ENCODE peak calls at places on chromosomes 3 and 15, in five cellular contexts. One of them, this sample, is unnamed.

GRCh38 chr3:46705751-46706572 is 4.8 kb downstream of the TMIE start:
- DNase-seq in psoas muscle: no peak
- DNase-seq in colonic mucosa: peak
- DNase-seq in IMR-90: peak
- DNase-seq in A549: no peak
- DNase-seq in this sample: no peak

GRCh38 chr3:28940530-28940929 is 340.3 kb upstream of the RBMS3 start:
- DNase-seq in A549: no peak
- DNase-seq in colonic mucosa: peak
- DNase-seq in IMR-90: peak
- DNase-seq in psoas muscle: no peak
- DNase-seq in this sample: peak

GRCh38 chr3:127184870-127185216 is 8.1 kb upstream of the PRR23E start:
- DNase-seq in A549: no peak
- DNase-seq in IMR-90: no peak
- DNase-seq in colonic mucosa: no peak
- DNase-seq in psoas muscle: no peak
- DNase-seq in this sample: no peak

GRCh38 chr15:43881944-43882343 is 55.1 kb downstream of the WDR76 start:
- DNase-seq in A549: no peak
- DNase-seq in psoas muscle: no peak
- DNase-seq in IMR-90: no peak
- DNase-seq in colonic mucosa: no peak
- DNase-seq in this sample: no peak

GRCh38 chr3:49807427-49808114 is 4.5 kb downstream of the INKA1 start:
- DNase-seq in A549: no peak
- DNase-seq in IMR-90: no peak
- DNase-seq in psoas muscle: no peak
- DNase-seq in colonic mucosa: no peak
- DNase-seq in this sample: no peak

GRCh38 chr3:168094877-168095610 is 680 bp downstream of the GOLIM4 start:
- DNase-seq in A549: peak
- DNase-seq in psoas muscle: peak
- DNase-seq in IMR-90: peak
- DNase-seq in colonic mucosa: peak
- DNase-seq in this sample: peak

GRCh38 chr3:53796161-53796560 is 50.1 kb downstream of the CHDH start:
- DNase-seq in colonic mucosa: peak
- DNase-seq in A549: no peak
- DNase-seq in IMR-90: no peak
- DNase-seq in psoas muscle: no peak
- DNase-seq in this sample: no peak

GRCh38 chr3:59486468-59486964 is 436.7 kb upstream of the CFAP20DC start:
- DNase-seq in A549: no peak
- DNase-seq in colonic mucosa: no peak
- DNase-seq in IMR-90: no peak
- DNase-seq in psoas muscle: no peak
- DNase-seq in this sample: no peak

GRCh38 chr3:31896643-31897433 is 84.2 kb downstream of the OSBPL10 start:
- DNase-seq in colonic mucosa: no peak
- DNase-seq in IMR-90: no peak
- DNase-seq in A549: no peak
- DNase-seq in psoas muscle: no peak
- DNase-seq in this sample: no peak

GRCh38 chr15:87508086-87508485 is 748.5 kb downstream of the NTRK3 start:
- DNase-seq in colonic mucosa: no peak
- DNase-seq in A549: no peak
- DNase-seq in IMR-90: no peak
- DNase-seq in psoas muscle: no peak
- DNase-seq in this sample: no peak

GRCh38 chr3:71060536-71060935 is 523.0 kb downstream of the FOXP1 start:
- DNase-seq in IMR-90: no peak
- DNase-seq in colonic mucosa: no peak
- DNase-seq in A549: no peak
- DNase-seq in psoas muscle: no peak
- DNase-seq in this sample: no peak

GRCh38 chr15:75030023-75030413 is 6.6 kb downstream of the PPCDC start:
- DNase-seq in psoas muscle: peak
- DNase-seq in colonic mucosa: no peak
- DNase-seq in IMR-90: peak
- DNase-seq in A549: no peak
- DNase-seq in this sample: no peak

GRCh38 chr15:79003301-79003700 is 58.5 kb upstream of the CTSH start:
- DNase-seq in colonic mucosa: no peak
- DNase-seq in psoas muscle: no peak
- DNase-seq in IMR-90: peak
- DNase-seq in A549: no peak
- DNase-seq in this sample: no peak

GRCh38 chr3:48765376-48765775 is 48.4 kb upstream of the IP6K2 start:
- DNase-seq in psoas muscle: no peak
- DNase-seq in colonic mucosa: no peak
- DNase-seq in IMR-90: no peak
- DNase-seq in A549: peak
- DNase-seq in this sample: no peak

GRCh38 chr15:87562203-87562602 is 694.3 kb downstream of the NTRK3 start:
- DNase-seq in A549: no peak
- DNase-seq in psoas muscle: no peak
- DNase-seq in IMR-90: no peak
- DNase-seq in colonic mucosa: no peak
- DNase-seq in this sample: no peak

GRCh38 chr3:36631549-36631948 is 132.8 kb downstream of the DCLK3 start:
- DNase-seq in colonic mucosa: no peak
- DNase-seq in psoas muscle: no peak
- DNase-seq in IMR-90: no peak
- DNase-seq in A549: no peak
- DNase-seq in this sample: no peak

GRCh38 chr3:41848745-41849574 is 112.9 kb downstream of the ULK4 start:
- DNase-seq in colonic mucosa: no peak
- DNase-seq in psoas muscle: no peak
- DNase-seq in IMR-90: no peak
- DNase-seq in A549: no peak
- DNase-seq in this sample: no peak

GRCh38 chr15:85840802-85841152 is 46.1 kb upstream of the KLHL25 start:
- DNase-seq in psoas muscle: no peak
- DNase-seq in IMR-90: no peak
- DNase-seq in A549: no peak
- DNase-seq in colonic mucosa: no peak
- DNase-seq in this sample: no peak
- H3K4me3 ChIP-seq in psoas muscle: peak
- H3K4me3 ChIP-seq in IMR-90: no peak
- H3K4me3 ChIP-seq in A549: no peak
- H3K4me3 ChIP-seq in colonic mucosa: peak
- H3K4me3 ChIP-seq in this sample: no peak

DNA sequence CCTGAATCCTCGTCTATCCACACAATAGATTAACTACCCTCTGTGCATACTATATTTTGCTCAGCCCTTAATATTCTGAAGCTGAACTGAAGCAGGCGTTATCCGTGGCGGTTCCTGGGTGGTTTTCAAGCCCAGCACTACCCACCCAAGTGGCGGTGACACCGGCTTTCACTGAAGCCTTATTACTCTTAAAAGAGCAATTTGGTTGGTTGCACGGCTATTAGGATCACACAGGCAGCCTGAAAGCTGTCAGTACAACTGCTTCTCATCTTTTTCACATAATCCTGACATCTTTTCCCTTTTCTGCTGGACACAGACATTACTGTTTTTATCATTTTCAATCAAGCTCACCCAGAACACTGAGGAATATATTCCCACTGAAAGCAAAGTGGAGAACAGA is 525.3 kb upstream of the ZNF717 start:
- DNase-seq in IMR-90: no peak
- DNase-seq in colonic mucosa: no peak
- DNase-seq in psoas muscle: no peak
- DNase-seq in A549: no peak
- DNase-seq in this sample: no peak
- H3K4me3 ChIP-seq in IMR-90: peak
- H3K4me3 ChIP-seq in colonic mucosa: no peak
- H3K4me3 ChIP-seq in psoas muscle: no peak
- H3K4me3 ChIP-seq in A549: no peak
- H3K4me3 ChIP-seq in this sample: no peak

GRCh38 chr3:170585008-170585936 is 603 bp downstream of the SLC7A14 start:
- DNase-seq in IMR-90: peak
- DNase-seq in colonic mucosa: no peak
- DNase-seq in psoas muscle: no peak
- DNase-seq in A549: no peak
- DNase-seq in this sample: no peak

GRCh38 chr3:170589113-170589512 is 3.2 kb upstream of the SLC7A14 start:
- DNase-seq in IMR-90: no peak
- DNase-seq in A549: no peak
- DNase-seq in colonic mucosa: no peak
- DNase-seq in psoas muscle: no peak
- DNase-seq in this sample: no peak

GRCh38 chr3:170584585-170585007 is 1.3 kb downstream of the SLC7A14 start:
- DNase-seq in colonic mucosa: peak
- DNase-seq in A549: peak
- DNase-seq in psoas muscle: peak
- DNase-seq in IMR-90: peak
- DNase-seq in this sample: peak

DNA sequence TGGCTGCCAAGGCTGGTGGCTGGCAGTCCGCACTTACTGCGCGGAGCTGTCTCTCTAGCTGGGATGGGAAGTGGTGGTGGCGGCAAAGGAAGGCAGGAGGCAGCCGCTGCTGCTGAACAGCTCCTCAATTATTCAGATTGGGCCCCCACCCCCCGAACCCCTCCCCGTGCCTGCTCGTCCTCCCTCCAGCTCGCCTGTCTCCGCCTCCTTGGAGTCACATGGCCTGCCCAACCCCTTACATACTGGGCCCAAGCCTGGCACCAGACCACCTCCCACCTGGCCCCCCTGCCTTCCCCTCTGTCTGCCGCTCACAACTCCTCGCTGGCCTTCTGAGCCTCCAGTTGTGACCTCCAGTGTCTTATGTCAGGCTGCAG is at the start of gene SLC7A14:
- DNase-seq in psoas muscle: no peak
- DNase-seq in colonic mucosa: no peak
- DNase-seq in IMR-90: peak
- DNase-seq in A549: no peak
- DNase-seq in this sample: no peak
- H3K4me3 ChIP-seq in psoas muscle: no peak
- H3K4me3 ChIP-seq in colonic mucosa: no peak
- H3K4me3 ChIP-seq in IMR-90: peak
- H3K4me3 ChIP-seq in A549: no peak
- H3K4me3 ChIP-seq in this sample: no peak

GRCh38 chr3:198113219-198114053 is 153.4 kb downstream of the LMLN start:
- DNase-seq in IMR-90: no peak
- DNase-seq in psoas muscle: no peak
- DNase-seq in colonic mucosa: no peak
- DNase-seq in A549: no peak
- DNase-seq in this sample: no peak
- H3K4me3 ChIP-seq in IMR-90: no peak
- H3K4me3 ChIP-seq in psoas muscle: peak
- H3K4me3 ChIP-seq in colonic mucosa: peak
- H3K4me3 ChIP-seq in A549: no peak
- H3K4me3 ChIP-seq in this sample: no peak

GRCh38 chr3:2510746-2511145 is 412.1 kb downstream of the CNTN4 start:
- DNase-seq in psoas muscle: no peak
- DNase-seq in A549: no peak
- DNase-seq in colonic mucosa: no peak
- DNase-seq in IMR-90: no peak
- DNase-seq in this sample: no peak

GRCh38 chr3:2516762-2517441 is 418.2 kb downstream of the CNTN4 start:
- DNase-seq in colonic mucosa: no peak
- DNase-seq in A549: no peak
- DNase-seq in psoas muscle: no peak
- DNase-seq in IMR-90: no peak
- DNase-seq in this sample: no peak

GRCh38 chr3:2514031-2514430 is 415.4 kb downstream of the CNTN4 start:
- DNase-seq in A549: no peak
- DNase-seq in colonic mucosa: no peak
- DNase-seq in psoas muscle: no peak
- DNase-seq in IMR-90: no peak
- DNase-seq in this sample: no peak

DNA sequence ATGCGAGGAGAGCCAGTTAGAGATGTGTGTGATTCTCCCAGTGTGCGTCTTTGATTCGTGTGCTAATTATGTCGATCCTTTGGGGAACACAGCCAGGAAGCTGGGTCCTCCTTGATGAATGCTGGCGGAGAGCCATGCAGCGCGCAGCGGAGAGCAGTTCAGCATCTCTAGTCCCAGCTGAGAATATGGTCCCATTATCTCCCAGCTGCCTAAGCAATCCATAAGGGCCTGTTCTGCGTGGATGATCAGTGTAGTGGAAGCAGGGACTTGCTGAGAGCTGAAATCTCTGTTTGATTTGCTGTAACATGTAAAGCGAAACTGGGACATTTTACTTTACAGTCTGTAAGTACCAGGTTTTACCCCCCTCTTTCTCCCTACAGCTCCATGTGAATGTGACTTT is 412.7 kb downstream of the CNTN4 start:
- DNase-seq in colonic mucosa: no peak
- DNase-seq in A549: no peak
- DNase-seq in psoas muscle: no peak
- DNase-seq in IMR-90: no peak
- DNase-seq in this sample: no peak
- H3K4me3 ChIP-seq in colonic mucosa: no peak
- H3K4me3 ChIP-seq in A549: no peak
- H3K4me3 ChIP-seq in psoas muscle: no peak
- H3K4me3 ChIP-seq in IMR-90: no peak
- H3K4me3 ChIP-seq in this sample: no peak

This sample was measured in SJSA1.